ENCODE peak calls at places on chromosomes 1 and 21, in seven cellular contexts. N is GM23338, D is A549, O is HepG2, I is SK-N-SH, S is HL-60, L is HCT116. K is an unnamed sample.

GRCh38 chr1:151972533-151973270 is 21.0 kb downstream of the S100A10 start:
- DNase-seq in N (peak; percentile 80), D (peak; percentile 77), O (no peak), I (no peak), S (no peak), L (peak; percentile 83), K (no peak)

GRCh38 chr1:214494706-214495105 is 56.7 kb downstream of the PTPN14 start:
- DNase-seq in N (no peak), D (no peak), O (no peak), I (no peak), S (no peak), L (peak; percentile 81), K (no peak)

GRCh38 chr1:118294817-118295486 is 109.9 kb upstream of the SPAG17 start:
- DNase-seq in N (no peak), D (no peak), O (no peak), I (no peak), S (no peak), L (no peak), K (no peak)

GRCh38 chr21:43919871-43920801 is 55.1 kb downstream of the AGPAT3 start:
- DNase-seq in N (no peak), D (no peak), O (no peak), I (no peak), S (no peak), L (no peak), K (peak; percentile 54)

GRCh38 chr1:212062832-212063438 is 27.4 kb downstream of the DTL start:
- DNase-seq in N (peak; percentile 17), D (peak; percentile 41), O (peak; percentile 47), I (peak; percentile 46), S (no peak), L (peak; percentile 22), K (no peak)

GRCh38 chr1:12244585-12244984 is 14.8 kb downstream of the VPS13D start:
- DNase-seq in N (no peak), D (no peak), O (no peak), I (no peak), S (no peak), L (no peak), K (no peak)

GRCh38 chr1:25971044-25971881 is 26.6 kb downstream of the PAFAH2 start:
- DNase-seq in N (peak; percentile 32), D (no peak), O (no peak), I (no peak), S (peak; percentile 70), L (no peak), K (no peak)

GRCh38 chr1:234281826-234282489 is 91.3 kb upstream of the COA6 start:
- DNase-seq in N (no peak), D (no peak), O (no peak), I (peak; percentile 74), S (no peak), L (no peak), K (no peak)

GRCh38 chr1:209860293-209860881 is 32.6 kb downstream of the UTP25 start:
- DNase-seq in N (peak; percentile 96), D (peak; percentile 81), O (peak; percentile 72), I (peak; percentile 89), S (peak; percentile 72), L (peak; percentile 73), K (no peak)

GRCh38 chr1:196515904-196516303 is 92.3 kb downstream of the KCNT2 start:
- DNase-seq in N (peak; percentile 8), D (no peak), O (no peak), I (no peak), S (no peak), L (no peak), K (no peak)

GRCh38 chr21:35324372-35325220 is 275.5 kb upstream of the RUNX1 start:
- DNase-seq in N (no peak), D (no peak), O (no peak), I (no peak), S (no peak), L (no peak), K (no peak)

GRCh38 chr1:177256153-177256814 is 85.5 kb downstream of the BRINP2 start:
- DNase-seq in N (peak; percentile 87), D (peak; percentile 33), O (peak; percentile 44), I (no peak), S (peak; percentile 35), L (no peak), K (no peak)

GRCh38 chr1:118101445-118101844 is 83.6 kb downstream of the SPAG17 start:
- DNase-seq in N (no peak), D (no peak), O (no peak), I (no peak), S (no peak), L (no peak), K (no peak)

GRCh38 chr1:234258071-234258470 is 115.2 kb upstream of the COA6 start:
- DNase-seq in N (no peak), D (no peak), O (no peak), I (no peak), S (no peak), L (no peak), K (no peak)

GRCh38 chr21:36773111-36773510 is 74.2 kb downstream of the SIM2 start:
- DNase-seq in N (no peak), D (no peak), O (peak; percentile 55), I (no peak), S (no peak), L (no peak), K (no peak)

GRCh38 chr1:200908158-200908868 is 13.6 kb downstream of the INAVA start:
- DNase-seq in N (no peak), D (no peak), O (no peak), I (no peak), S (no peak), L (no peak), K (no peak)

GRCh38 chr1:208107817-208108608 is 136.2 kb downstream of the PLXNA2 start:
- DNase-seq in N (no peak), D (no peak), O (no peak), I (no peak), S (no peak), L (no peak), K (no peak)

GRCh38 chr1:82813351-82813750 is 1012.6 kb downstream of the ADGRL2 start:
- DNase-seq in N (no peak), D (no peak), O (no peak), I (no peak), S (no peak), L (no peak), K (no peak)

GRCh38 chr1:206931709-206932108 is 10.0 kb upstream of the FCMR start:
- DNase-seq in N (peak; percentile 62), D (no peak), O (no peak), I (no peak), S (no peak), L (no peak), K (no peak)

GRCh38 chr1:39220900-39221870 is 16.7 kb downstream of the MACF1 start:
- DNase-seq in N (peak; percentile 64), D (no peak), O (peak; percentile 30), I (no peak), S (no peak), L (no peak), K (no peak)

GRCh38 chr21:27519357-27519756 is 552.5 kb upstream of the ADAMTS5 start:
- DNase-seq in N (no peak), D (no peak), O (no peak), I (no peak), S (no peak), L (no peak), K (no peak)

GRCh38 chr1:17089496-17089895 is 29.8 kb downstream of the PADI2 start:
- DNase-seq in N (no peak), D (no peak), O (no peak), I (no peak), S (no peak), L (no peak), K (no peak)

GRCh38 chr1:221137668-221138067 is 258.4 kb downstream of the HLX start:
- DNase-seq in N (no peak), D (no peak), O (no peak), I (no peak), S (no peak), L (no peak), K (no peak)

GRCh38 chr1:115184951-115185331 is 95.6 kb upstream of the TSPAN2 start:
- DNase-seq in N (no peak), D (no peak), O (no peak), I (no peak), S (no peak), L (no peak), K (no peak)

GRCh38 chr1:221887091-221887746 is 145.3 kb upstream of the DUSP10 start:
- DNase-seq in N (no peak), D (peak; percentile 73), O (peak; percentile 33), I (peak; percentile 12), S (no peak), L (peak; percentile 46), K (no peak)

DNA sequence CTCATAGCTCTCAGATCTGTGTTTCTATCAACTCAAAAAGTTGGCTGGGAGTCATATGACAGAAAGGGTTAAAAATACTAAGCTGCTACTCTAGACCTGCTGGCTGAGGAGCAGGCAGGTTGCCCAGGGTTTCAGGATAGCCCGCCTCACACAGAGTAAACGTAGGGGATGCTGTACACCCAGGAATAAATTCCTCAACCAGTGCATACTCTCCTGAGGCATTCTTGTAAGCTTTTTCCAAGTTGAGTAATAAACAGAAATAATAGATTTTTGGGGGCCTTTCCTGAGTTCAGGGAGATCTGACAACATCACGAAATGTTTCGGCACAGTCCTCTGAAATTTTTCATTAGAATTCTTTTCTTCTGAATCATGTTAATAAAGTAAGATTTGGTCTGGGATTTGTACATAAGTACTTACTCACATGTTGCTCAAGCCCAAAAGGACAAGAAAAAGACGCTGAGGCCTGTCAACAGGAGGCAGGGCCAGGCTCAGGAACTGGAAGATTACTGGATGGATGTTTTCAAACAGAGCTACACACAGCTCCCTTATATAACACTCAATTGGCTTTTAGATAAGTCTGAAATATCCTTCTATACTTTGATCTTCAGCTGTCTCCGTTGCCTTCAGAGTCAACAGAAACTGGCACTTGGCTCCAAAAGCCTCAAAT is 41.0 kb downstream of the TGFBR3 start:
- DNase-seq in N (no peak), D (peak; percentile 62), O (peak; percentile 87), I (no peak), S (no peak), L (no peak), K (no peak)
- TF ChIP-seq REST in N (no peak), D (no peak), O (no peak), I (no peak), S (no peak), L (no peak), K (no peak)

DNA sequence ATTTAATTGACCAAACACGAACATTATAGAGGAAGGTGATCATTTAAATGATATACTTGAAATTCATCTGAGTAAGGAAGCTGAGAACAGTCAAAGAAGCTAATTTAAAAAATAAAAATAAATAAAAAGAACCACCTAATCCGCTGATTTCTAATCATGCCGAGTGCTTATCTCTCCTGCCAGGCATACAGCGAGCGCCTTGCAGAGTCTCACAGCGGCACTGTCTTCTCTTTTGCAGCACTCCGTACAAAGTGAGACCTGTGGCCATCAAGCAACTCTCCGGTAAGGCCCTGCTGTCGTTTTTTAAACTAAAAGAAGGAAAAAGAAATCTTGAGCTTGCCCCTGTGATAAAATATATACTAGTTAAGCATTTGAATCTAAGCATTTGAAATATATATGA is 45.3 kb downstream of the PDE9A start:
- DNase-seq in N (no peak), D (no peak), O (no peak), I (no peak), S (no peak), L (no peak), K (no peak)
- TF ChIP-seq REST in N (no peak), D (no peak), O (no peak), I (no peak), S (no peak), L (no peak), K (no peak)

GRCh38 chr1:3186526-3186921 is 117.5 kb downstream of the PRDM16 start:
- DNase-seq in N (peak; percentile 55), D (no peak), O (no peak), I (no peak), S (no peak), L (no peak), K (no peak)
- TF ChIP-seq REST in N (no peak), D (no peak), O (no peak), I (no peak), S (no peak), L (no peak), K (no peak)

GRCh38 chr1:48870596-48870995 is 93.9 kb upstream of the BEND5 start:
- DNase-seq in N (peak; percentile 71), D (no peak), O (no peak), I (no peak), S (no peak), L (no peak), K (no peak)
- TF ChIP-seq REST in N (no peak), D (no peak), O (no peak), I (no peak), S (no peak), L (no peak), K (no peak)